ENCODE peak calls at places on chromosomes 6 and 20, in six cellular contexts. One of them, this sample, is unnamed.

GRCh38 chr6:33018904-33019303 is 9.5 kb upstream of the HLA-DOA start:
- DNase-seq in K562: no peak
- DNase-seq in PC-9: no peak
- DNase-seq in PC-3: no peak
- DNase-seq in HCT116: no peak
- DNase-seq in GM23338: peak
- DNase-seq in this sample: no peak

GRCh38 chr6:26550250-26550993 is 12.3 kb downstream of the HMGN4 start:
- DNase-seq in HCT116: no peak
- DNase-seq in K562: peak
- DNase-seq in GM23338: peak
- DNase-seq in PC-9: peak
- DNase-seq in PC-3: peak
- DNase-seq in this sample: peak

GRCh38 chr6:24932832-24933231 is 2.9 kb downstream of the RIPOR2 start:
- DNase-seq in HCT116: no peak
- DNase-seq in K562: no peak
- DNase-seq in PC-3: no peak
- DNase-seq in PC-9: no peak
- DNase-seq in GM23338: no peak
- DNase-seq in this sample: no peak

GRCh38 chr6:43940071-43940392 is 170.0 kb downstream of the VEGFA start:
- DNase-seq in PC-9: no peak
- DNase-seq in K562: no peak
- DNase-seq in GM23338: no peak
- DNase-seq in HCT116: no peak
- DNase-seq in PC-3: no peak
- DNase-seq in this sample: no peak

GRCh38 chr20:37721751-37722150 is 27.9 kb downstream of the CTNNBL1 start:
- DNase-seq in K562: no peak
- DNase-seq in HCT116: no peak
- DNase-seq in GM23338: no peak
- DNase-seq in PC-9: no peak
- DNase-seq in PC-3: no peak
- DNase-seq in this sample: no peak

GRCh38 chr6:33750244-33750991 is 3.7 kb upstream of the IP6K3 start:
- DNase-seq in PC-3: no peak
- DNase-seq in GM23338: no peak
- DNase-seq in HCT116: no peak
- DNase-seq in K562: no peak
- DNase-seq in PC-9: no peak
- DNase-seq in this sample: no peak

GRCh38 chr20:37686762-37687477 is 6.9 kb upstream of the CTNNBL1 start:
- DNase-seq in HCT116: no peak
- DNase-seq in PC-9: no peak
- DNase-seq in GM23338: no peak
- DNase-seq in PC-3: peak
- DNase-seq in K562: no peak
- DNase-seq in this sample: no peak

GRCh38 chr20:64223526-64224067 is 32.0 kb upstream of the PCMTD2 start:
- DNase-seq in K562: peak
- DNase-seq in PC-9: no peak
- DNase-seq in PC-3: no peak
- DNase-seq in GM23338: peak
- DNase-seq in HCT116: no peak
- DNase-seq in this sample: no peak

GRCh38 chr6:31861150-31861549 is 1.5 kb downstream of the NEU1 start:
- DNase-seq in HCT116: no peak
- DNase-seq in K562: no peak
- DNase-seq in PC-9: no peak
- DNase-seq in PC-3: no peak
- DNase-seq in GM23338: no peak
- DNase-seq in this sample: no peak

GRCh38 chr6:137020771-137021170 is 24.0 kb downstream of the IL20RA start:
- DNase-seq in PC-9: no peak
- DNase-seq in HCT116: no peak
- DNase-seq in PC-3: no peak
- DNase-seq in K562: no peak
- DNase-seq in GM23338: no peak
- DNase-seq in this sample: peak

GRCh38 chr6:101110814-101111213 is 229.7 kb upstream of the ASCC3 start:
- DNase-seq in PC-9: no peak
- DNase-seq in K562: no peak
- DNase-seq in GM23338: no peak
- DNase-seq in HCT116: no peak
- DNase-seq in PC-3: no peak
- DNase-seq in this sample: no peak

GRCh38 chr6:36824262-36824661 is 15.0 kb downstream of the CPNE5 start:
- DNase-seq in K562: no peak
- DNase-seq in PC-9: no peak
- DNase-seq in HCT116: no peak
- DNase-seq in GM23338: no peak
- DNase-seq in PC-3: no peak
- DNase-seq in this sample: no peak

GRCh38 chr20:775679-776135 is 7.4 kb upstream of the SLC52A3 start:
- DNase-seq in K562: peak
- DNase-seq in HCT116: peak
- DNase-seq in PC-3: no peak
- DNase-seq in PC-9: peak
- DNase-seq in GM23338: peak
- DNase-seq in this sample: no peak

GRCh38 chr20:64001607-64002011 is 20.7 kb downstream of the PRPF6 start:
- DNase-seq in PC-3: no peak
- DNase-seq in K562: no peak
- DNase-seq in HCT116: no peak
- DNase-seq in GM23338: no peak
- DNase-seq in PC-9: no peak
- DNase-seq in this sample: no peak

DNA sequence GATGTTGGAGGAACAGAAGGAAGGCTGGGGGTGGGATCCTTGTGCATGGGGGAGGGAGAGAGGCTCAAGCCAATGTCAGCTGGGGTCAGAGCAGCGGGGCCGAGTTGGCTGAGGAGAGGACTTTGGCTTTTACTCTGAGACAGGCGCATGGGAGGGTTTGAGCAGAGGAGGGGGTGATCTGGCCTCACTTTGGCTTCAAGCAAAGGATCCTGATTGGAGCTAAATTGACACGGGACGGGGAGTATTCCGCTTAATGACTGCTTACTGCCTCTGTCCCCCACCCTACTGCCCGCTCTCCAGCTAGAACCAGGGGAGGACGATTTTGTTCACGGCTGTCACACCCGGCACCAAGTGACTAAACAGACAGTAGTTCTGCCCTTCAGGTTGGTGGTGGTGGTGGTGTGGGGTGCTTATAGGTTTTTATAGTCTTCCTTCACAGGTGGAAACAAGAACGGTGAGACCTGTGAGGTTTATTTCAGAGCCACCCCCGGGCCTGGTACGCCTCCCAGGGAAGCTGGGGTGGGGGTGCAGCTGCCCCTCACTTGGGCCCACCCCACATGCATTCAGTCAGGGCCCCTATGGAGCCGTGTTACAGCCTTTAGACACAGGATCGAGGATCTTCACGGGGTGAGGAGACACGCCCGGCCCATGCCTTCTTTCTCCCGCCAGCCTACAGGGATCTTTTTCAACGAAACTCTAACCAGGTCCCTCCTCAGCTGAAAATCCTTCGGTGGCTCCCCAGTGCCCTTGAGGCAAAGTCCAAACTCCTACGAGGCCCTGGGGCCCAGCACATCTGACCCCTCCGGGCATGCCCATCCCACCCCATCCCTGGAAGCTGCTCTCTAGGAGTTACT is 1.3 kb upstream of the SNAI1 start:
- DNase-seq in K562: no peak
- DNase-seq in GM23338: no peak
- DNase-seq in HCT116: no peak
- DNase-seq in PC-9: no peak
- DNase-seq in PC-3: no peak
- DNase-seq in this sample: no peak
- H2AFZ ChIP-seq in K562: peak
- H2AFZ ChIP-seq in GM23338: peak
- H2AFZ ChIP-seq in HCT116: no peak
- H2AFZ ChIP-seq in PC-9: no peak
- H2AFZ ChIP-seq in PC-3: no peak
- H2AFZ ChIP-seq in this sample: no peak

GRCh38 chr20:4173142-4173541 is 157.8 kb upstream of the RNF24 start:
- DNase-seq in PC-9: no peak
- DNase-seq in PC-3: no peak
- DNase-seq in K562: no peak
- DNase-seq in HCT116: no peak
- DNase-seq in GM23338: no peak
- DNase-seq in this sample: no peak
- H2AFZ ChIP-seq in PC-9: no peak
- H2AFZ ChIP-seq in PC-3: no peak
- H2AFZ ChIP-seq in K562: peak
- H2AFZ ChIP-seq in HCT116: no peak
- H2AFZ ChIP-seq in GM23338: no peak
- H2AFZ ChIP-seq in this sample: no peak

GRCh38 chr6:156389296-156389695 is 387.9 kb upstream of the ARID1B start:
- DNase-seq in PC-3: no peak
- DNase-seq in PC-9: no peak
- DNase-seq in GM23338: no peak
- DNase-seq in K562: no peak
- DNase-seq in HCT116: no peak
- DNase-seq in this sample: no peak

GRCh38 chr6:156387472-156387871 is 389.7 kb upstream of the ARID1B start:
- DNase-seq in GM23338: no peak
- DNase-seq in K562: no peak
- DNase-seq in HCT116: no peak
- DNase-seq in PC-9: no peak
- DNase-seq in PC-3: no peak
- DNase-seq in this sample: no peak

GRCh38 chr6:156391977-156392376 is 385.2 kb upstream of the ARID1B start:
- DNase-seq in HCT116: no peak
- DNase-seq in GM23338: no peak
- DNase-seq in K562: no peak
- DNase-seq in PC-9: no peak
- DNase-seq in PC-3: no peak
- DNase-seq in this sample: no peak

GRCh38 chr6:156391379-156391777 is 385.8 kb upstream of the ARID1B start:
- DNase-seq in HCT116: no peak
- DNase-seq in GM23338: no peak
- DNase-seq in PC-3: no peak
- DNase-seq in PC-9: no peak
- DNase-seq in K562: no peak
- DNase-seq in this sample: peak

DNA sequence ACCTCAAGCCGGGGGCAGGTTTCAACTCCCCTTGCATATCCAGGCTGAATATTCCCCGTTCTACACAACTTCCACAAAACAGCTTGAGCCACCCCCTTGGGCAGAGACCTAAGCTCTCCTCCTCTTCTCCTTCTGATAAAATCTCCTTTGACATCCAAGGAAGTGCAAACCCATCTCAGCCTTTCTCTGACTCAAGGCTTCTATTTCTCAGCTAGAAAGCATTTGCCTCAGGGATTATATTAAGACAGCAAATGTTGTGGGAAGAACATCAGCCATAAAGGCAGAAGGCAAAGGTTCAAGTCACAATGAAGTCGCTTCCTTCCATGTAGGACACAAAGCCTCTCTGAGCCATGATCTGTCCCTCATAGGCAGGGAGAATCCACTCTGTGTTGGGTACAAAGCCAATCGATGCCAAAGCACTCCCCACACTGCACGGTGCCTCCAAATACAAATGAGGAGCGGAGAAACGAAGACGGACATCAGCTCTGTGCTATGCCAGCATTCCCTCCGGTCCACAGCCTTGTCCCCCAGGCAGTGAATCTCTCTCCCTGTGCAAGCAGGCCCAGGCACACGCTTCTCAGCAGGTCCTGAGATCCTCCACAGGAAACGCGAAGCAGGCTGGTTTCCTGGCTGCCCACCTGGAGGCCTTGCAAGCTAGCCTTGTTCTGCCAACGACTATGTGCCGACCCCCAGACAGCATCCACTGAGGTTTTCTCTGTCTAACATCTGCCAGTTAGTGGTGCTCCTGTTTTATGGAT is 386.4 kb upstream of the ARID1B start:
- DNase-seq in HCT116: no peak
- DNase-seq in K562: no peak
- DNase-seq in PC-3: peak
- DNase-seq in PC-9: no peak
- DNase-seq in GM23338: peak
- DNase-seq in this sample: no peak
- H2AFZ ChIP-seq in HCT116: no peak
- H2AFZ ChIP-seq in K562: no peak
- H2AFZ ChIP-seq in PC-3: no peak
- H2AFZ ChIP-seq in PC-9: no peak
- H2AFZ ChIP-seq in GM23338: peak
- H2AFZ ChIP-seq in this sample: no peak

GRCh38 chr20:39839406-39840119 is 849.5 kb downstream of the MAFB start:
- DNase-seq in PC-3: no peak
- DNase-seq in GM23338: no peak
- DNase-seq in HCT116: no peak
- DNase-seq in PC-9: no peak
- DNase-seq in K562: no peak
- DNase-seq in this sample: no peak

GRCh38 chr20:39829713-39830112 is 859.3 kb downstream of the MAFB start:
- DNase-seq in PC-3: no peak
- DNase-seq in GM23338: peak
- DNase-seq in PC-9: no peak
- DNase-seq in HCT116: no peak
- DNase-seq in K562: no peak
- DNase-seq in this sample: no peak

GRCh38 chr20:39829255-39829654 is 859.8 kb downstream of the MAFB start:
- DNase-seq in GM23338: peak
- DNase-seq in PC-3: no peak
- DNase-seq in HCT116: no peak
- DNase-seq in K562: no peak
- DNase-seq in PC-9: no peak
- DNase-seq in this sample: no peak

GRCh38 chr20:39830903-39831302 is 858.1 kb downstream of the MAFB start:
- DNase-seq in K562: no peak
- DNase-seq in GM23338: no peak
- DNase-seq in PC-3: no peak
- DNase-seq in PC-9: no peak
- DNase-seq in HCT116: no peak
- DNase-seq in this sample: no peak

DNA sequence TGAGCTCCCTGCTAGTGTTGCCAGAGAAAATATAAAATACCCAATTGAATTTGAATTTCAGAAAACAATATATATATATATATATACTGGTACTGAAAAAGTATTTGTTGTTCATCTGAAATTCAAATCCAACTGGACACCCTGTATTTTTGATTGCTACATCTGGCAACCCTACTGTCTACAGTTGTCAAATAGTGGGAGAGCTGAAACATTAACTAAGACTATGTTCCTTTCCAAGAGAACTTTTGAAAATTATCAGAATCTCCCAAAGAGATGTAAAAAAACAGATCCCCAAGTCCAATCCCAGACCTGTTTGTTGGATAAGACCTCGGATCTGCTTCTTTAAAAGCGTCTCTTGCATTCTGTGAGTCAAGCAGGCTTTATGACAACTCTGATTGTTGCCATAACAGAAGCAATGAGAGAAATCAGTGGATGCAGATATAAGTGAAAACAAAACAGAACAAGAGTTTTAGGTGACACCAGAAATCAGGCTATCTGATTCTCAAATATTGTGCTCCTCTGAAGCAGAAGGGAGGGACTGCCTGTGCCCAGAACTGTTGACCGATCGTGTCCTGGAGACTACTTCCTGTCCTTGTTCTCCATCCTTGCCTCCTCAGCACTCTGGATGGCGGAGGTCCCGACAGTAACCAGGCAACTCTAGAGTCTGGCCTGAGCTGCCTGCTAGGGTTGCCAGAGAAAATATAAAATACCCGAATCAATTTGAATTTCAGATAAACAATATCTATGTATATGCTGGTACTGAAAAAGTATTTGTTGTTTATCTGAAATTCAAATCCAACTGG is 853.8 kb downstream of the MAFB start:
- DNase-seq in GM23338: no peak
- DNase-seq in PC-3: no peak
- DNase-seq in K562: no peak
- DNase-seq in HCT116: no peak
- DNase-seq in PC-9: no peak
- DNase-seq in this sample: no peak
- H2AFZ ChIP-seq in GM23338: no peak
- H2AFZ ChIP-seq in PC-3: no peak
- H2AFZ ChIP-seq in K562: no peak
- H2AFZ ChIP-seq in HCT116: no peak
- H2AFZ ChIP-seq in PC-9: no peak
- H2AFZ ChIP-seq in this sample: no peak

This sample was measured in SK-N-SH.